ENCODE peak calls at places on chromosomes 4 and X, in ten cellular contexts. S is lower leg skin, C is esophagus squamous epithelium, G is uterus, R is IMR-90, P is AG04449, A is heart left ventricle, N is prostate gland, V is endothelial cell of umbilical vein, H is AG09309. X is an unnamed sample.

GRCh38 chr4:3098346-3098745 is 23.9 kb downstream of the HTT start:
- DNase-seq in C (no peak), R (no peak), H (no peak), A (no peak), S (no peak), G (no peak), N (no peak), P (no peak), V (no peak), X (no peak)

GRCh38 chrX:129984196-129984962 is 1.9 kb downstream of the BCORL1 start:
- DNase-seq in G (peak), R (no peak), H (no peak), N (no peak), S (no peak), C (no peak), A (peak), P (no peak), V (no peak), X (no peak)

GRCh38 chr4:45550766-45551366 is 573.0 kb downstream of the GABRG1 start:
- DNase-seq in N (no peak), P (no peak), S (no peak), A (no peak), R (no peak), V (no peak), G (no peak), C (no peak), H (no peak), X (no peak)

GRCh38 chrX:38878674-38879375 is 77.6 kb downstream of the MID1IP1 start:
- DNase-seq in C (no peak), S (no peak), G (no peak), R (no peak), P (no peak), N (no peak), H (no peak), A (no peak), V (no peak), X (no peak)

GRCh38 chr4:47209833-47210232 is 178.5 kb downstream of the GABRB1 start:
- DNase-seq in P (peak), S (no peak), G (no peak), H (peak), N (no peak), V (no peak), R (peak), A (no peak), C (no peak), X (no peak)

GRCh38 chr4:118417325-118417724 is 64.5 kb upstream of the PRSS12 start:
- DNase-seq in C (no peak), A (no peak), R (peak), P (peak), G (no peak), S (no peak), H (peak), N (no peak), V (no peak), X (no peak)

GRCh38 chrX:107675823-107676555 is 47.7 kb downstream of the PRPS1 start:
- DNase-seq in C (no peak), P (no peak), N (peak), A (no peak), H (no peak), R (peak), S (no peak), G (peak), V (no peak), X (peak)

GRCh38 chrX:121308276-121308805 is 260.9 kb downstream of the GLUD2 start:
- DNase-seq in H (peak), G (peak), S (peak), N (no peak), A (peak), R (no peak), V (no peak), P (peak), C (no peak), X (no peak)

GRCh38 chr4:81424336-81424735 is 47.4 kb downstream of the RASGEF1B start:
- DNase-seq in H (no peak), N (peak), P (no peak), S (no peak), A (no peak), R (no peak), C (no peak), V (no peak), G (no peak), X (no peak)

DNA sequence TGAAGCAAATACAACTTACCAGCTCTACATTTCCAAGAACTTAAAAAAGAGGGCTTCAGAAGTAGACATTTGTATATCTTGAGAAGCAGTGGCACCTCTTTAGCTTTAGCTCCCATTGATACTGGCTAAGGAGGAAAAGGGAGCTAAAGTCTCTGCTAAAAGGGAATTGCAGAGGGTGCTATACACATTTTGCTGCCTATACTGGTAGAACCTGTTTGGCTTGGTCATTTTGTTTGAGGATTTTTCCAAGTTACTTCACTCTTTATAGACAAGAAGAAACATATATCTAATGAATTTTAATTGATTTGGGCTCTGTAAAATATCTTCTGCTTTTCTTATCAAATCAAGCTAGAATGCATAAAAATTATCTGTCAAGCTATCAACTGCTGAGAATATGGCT is 11.8 kb downstream of the PAPSS1 start:
- DNase-seq in C (no peak), S (no peak), H (no peak), N (peak), R (no peak), G (no peak), V (no peak), P (no peak), A (no peak), X (no peak)
- H3K4me3 ChIP-seq in C (no peak), S (no peak), H (no peak), N (no peak), R (no peak), G (no peak), V (no peak), P (no peak), A (no peak), X (no peak)

GRCh38 chr4:40240040-40240653 is 43.3 kb downstream of the RHOH start:
- DNase-seq in N (no peak), G (no peak), H (no peak), V (peak), C (no peak), S (no peak), P (no peak), A (no peak), R (peak), X (no peak)

GRCh38 chr4:40241026-40241425 is 44.2 kb downstream of the RHOH start:
- DNase-seq in V (no peak), N (no peak), C (no peak), H (no peak), R (no peak), S (no peak), G (no peak), P (no peak), A (no peak), X (no peak)

GRCh38 chr4:40238700-40239548 is 42.1 kb downstream of the RHOH start:
- DNase-seq in R (no peak), S (no peak), A (no peak), P (no peak), G (no peak), N (no peak), C (no peak), H (no peak), V (no peak), X (no peak)

GRCh38 chr4:40234519-40235039 is 37.7 kb downstream of the RHOH start:
- DNase-seq in C (no peak), G (no peak), H (no peak), P (no peak), R (no peak), V (no peak), A (no peak), N (no peak), S (no peak), X (no peak)

GRCh38 chr4:40238008-40238699 is 41.3 kb downstream of the RHOH start:
- DNase-seq in R (no peak), H (no peak), V (no peak), A (no peak), C (no peak), P (no peak), G (no peak), S (no peak), N (no peak), X (no peak)
- H3K4me3 ChIP-seq in R (no peak), H (no peak), V (no peak), A (no peak), C (no peak), P (no peak), G (no peak), S (no peak), N (no peak), X (no peak)

DNA sequence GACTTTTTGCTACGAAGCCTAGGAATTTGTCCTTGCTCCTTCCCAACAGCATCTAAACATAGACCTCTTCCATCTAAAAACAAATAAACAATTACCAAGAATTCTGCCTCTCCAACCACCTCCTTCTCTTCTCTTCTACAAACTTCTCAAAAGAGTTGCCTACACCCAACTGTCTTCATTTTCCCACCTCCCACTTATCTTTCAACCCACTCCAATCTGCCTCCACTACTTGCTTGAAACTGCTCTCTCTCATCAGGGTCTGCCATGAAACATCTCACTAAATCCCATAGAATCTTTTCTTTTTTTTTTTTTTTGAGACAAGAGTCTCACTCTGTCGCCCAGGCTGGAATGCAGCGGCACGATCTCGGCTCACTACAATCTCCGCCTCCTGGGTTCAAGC is 902 bp upstream of the FGD1 start:
- DNase-seq in R (no peak), A (no peak), V (no peak), N (no peak), P (no peak), S (no peak), H (no peak), G (no peak), C (no peak), X (no peak)
- H3K4me3 ChIP-seq in R (no peak), A (no peak), V (no peak), N (no peak), P (no peak), S (no peak), H (no peak), G (no peak), C (no peak), X (no peak)

GRCh38 chrX:1027133-1027532 is 185.3 kb downstream of the CRLF2 start:
- DNase-seq in G (no peak), A (no peak), C (no peak), V (no peak), S (no peak), R (no peak), N (no peak), H (no peak), P (no peak), X (no peak)

GRCh38 chrX:1025413-1025812 is 187.0 kb downstream of the CRLF2 start:
- DNase-seq in N (no peak), R (no peak), C (no peak), A (no peak), P (no peak), H (no peak), G (no peak), V (no peak), S (no peak), X (no peak)

GRCh38 chrX:1029494-1029893 is 183.0 kb downstream of the CRLF2 start:
- DNase-seq in R (no peak), A (no peak), G (no peak), V (no peak), N (no peak), P (no peak), H (no peak), C (no peak), S (no peak), X (no peak)

GRCh38 chrX:1027680-1028079 is 184.8 kb downstream of the CRLF2 start:
- DNase-seq in V (no peak), C (no peak), H (no peak), N (no peak), P (no peak), A (no peak), R (no peak), S (no peak), G (no peak), X (no peak)

GRCh38 chrX:1026263-1027015 is 186.0 kb downstream of the CRLF2 start:
- DNase-seq in N (no peak), S (no peak), H (no peak), P (no peak), R (no peak), A (no peak), G (no peak), V (no peak), C (no peak), X (no peak)
- H3K4me3 ChIP-seq in N (no peak), S (no peak), H (no peak), P (no peak), R (no peak), A (no peak), G (no peak), V (no peak), C (no peak), X (no peak)

GRCh38 chr4:110621839-110622751 is 782 bp downstream of the PITX2 start:
- DNase-seq in H (no peak), V (no peak), P (no peak), S (no peak), N (no peak), R (no peak), G (no peak), C (no peak), A (no peak), X (no peak)

GRCh38 chr4:110621328-110621812 is 1.5 kb downstream of the PITX2 start:
- DNase-seq in G (no peak), V (no peak), A (no peak), C (no peak), P (no peak), H (no peak), R (no peak), N (no peak), S (no peak), X (no peak)

GRCh38 chr4:110619001-110619350 is 3.9 kb downstream of the PITX2 start:
- DNase-seq in R (no peak), S (no peak), V (no peak), G (no peak), H (no peak), P (no peak), A (no peak), C (no peak), N (no peak), X (no peak)

GRCh38 chr4:110619401-110620247 is 3.3 kb downstream of the PITX2 start:
- DNase-seq in S (no peak), R (no peak), H (no peak), P (no peak), N (no peak), A (no peak), V (no peak), C (no peak), G (no peak), X (no peak)

GRCh38 chr4:110620352-110621327 is 2.2 kb downstream of the PITX2 start:
- DNase-seq in H (no peak), R (no peak), C (no peak), V (peak), S (no peak), N (peak), A (no peak), G (no peak), P (no peak), X (no peak)
- H3K4me3 ChIP-seq in H (peak), R (peak), C (peak), V (no peak), S (no peak), N (peak), A (peak), G (no peak), P (peak), X (no peak)

GRCh38 chrX:9293051-9293496 is 171.8 kb upstream of the TBL1X start:
- DNase-seq in A (no peak), C (no peak), P (no peak), N (no peak), R (no peak), H (no peak), V (no peak), S (no peak), G (no peak), X (no peak)
- H3K4me3 ChIP-seq in A (peak), C (no peak), P (no peak), N (no peak), R (no peak), H (no peak), V (no peak), S (no peak), G (no peak), X (no peak)

DNA sequence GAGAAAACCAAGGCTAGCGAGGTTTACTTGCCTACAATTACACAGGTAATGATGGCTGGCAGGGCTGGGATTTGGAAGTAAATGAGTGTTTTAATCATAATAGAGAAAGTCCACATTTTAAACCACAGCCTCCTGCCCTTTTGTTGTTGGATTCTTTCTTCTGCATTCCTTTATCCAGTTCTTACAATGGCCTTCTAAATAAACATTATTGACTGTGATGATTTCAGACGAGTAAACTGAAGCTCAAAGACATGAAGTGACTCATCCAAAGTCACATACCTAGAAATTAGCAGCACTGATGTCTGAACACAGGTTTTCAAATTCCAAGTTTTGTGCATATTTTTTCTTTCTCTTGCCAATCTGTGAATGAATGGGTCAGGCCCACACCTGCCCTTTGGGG is 51.2 kb upstream of the C1QTNF7 start:
- DNase-seq in G (no peak), H (no peak), P (no peak), V (no peak), N (no peak), A (no peak), R (peak), C (no peak), S (no peak), X (no peak)
- H3K4me3 ChIP-seq in G (no peak), H (no peak), P (no peak), V (no peak), N (no peak), A (no peak), R (no peak), C (no peak), S (no peak), X (no peak)

GRCh38 chr4:1045193-1045594 is 33.8 kb downstream of the FGFRL1 start:
- DNase-seq in C (no peak), A (no peak), V (no peak), S (no peak), P (no peak), R (no peak), G (peak), H (no peak), N (no peak), X (no peak)
- H3K4me3 ChIP-seq in C (no peak), A (no peak), V (no peak), S (no peak), P (no peak), R (no peak), G (no peak), H (no peak), N (no peak), X (no peak)

X was measured in lung.